ENCODE peak calls at places on chromosomes 3 and 15, in six cellular contexts. O is fibroblast of mammary gland, K is AG09319, E is astrocyte of the cerebellum, N is RCC 7860, W is dorsolateral prefrontal cortex. J is an unnamed sample.
A peak's percentile ranks its signal among the peaks of the same experiment; 100 is the strongest.

GRCh38 chr15:98767692-98768091 is 119.4 kb downstream of the IGF1R start:
- DNase-seq in O (no peak), K (no peak), E (no peak), N (no peak), W (no peak), J (no peak)

GRCh38 chr3:129106320-129106719 is 15.3 kb downstream of the RAB43 start:
- DNase-seq in O (no peak), K (no peak), E (no peak), N (no peak), W (no peak), J (no peak)

GRCh38 chr15:80308002-80308401 is 56.0 kb upstream of the CTXND1 start:
- DNase-seq in O (no peak), K (no peak), E (no peak), N (no peak), W (no peak), J (no peak)

GRCh38 chr15:63983071-63983711 is 63.1 kb downstream of the DAPK2 start:
- DNase-seq in O (no peak), K (no peak), E (no peak), N (no peak), W (no peak), J (no peak)

GRCh38 chr3:32392530-32393302 is 1.1 kb downstream of the CMTM7 start:
- DNase-seq in O (peak; percentile 85), K (no peak), E (no peak), N (peak; percentile 42), W (no peak), J (peak; percentile 74)

GRCh38 chr3:54936561-54936960 is 8.7 kb upstream of the LRTM1 start:
- DNase-seq in O (peak; percentile 82), K (no peak), E (no peak), N (no peak), W (no peak), J (peak; percentile 54)

GRCh38 chr3:185280572-185281365 is 26.9 kb upstream of the EHHADH start:
- DNase-seq in O (peak; percentile 74), K (peak; percentile 4), E (peak; percentile 39), N (peak; percentile 52), W (no peak), J (peak; percentile 73)

GRCh38 chr15:58475573-58476524 is 44.1 kb downstream of the LIPC start:
- DNase-seq in O (peak; percentile 58), K (peak; percentile 40), E (peak; percentile 77), N (peak; percentile 76), W (no peak), J (peak; percentile 87)

GRCh38 chr3:139113231-139113749 is 68.6 kb upstream of the PRR23C start:
- DNase-seq in O (no peak), K (no peak), E (no peak), N (no peak), W (no peak), J (peak; percentile 51)

GRCh38 chr3:171453175-171453868 is 6.9 kb downstream of the TNIK start:
- DNase-seq in O (peak; percentile 2), K (no peak), E (no peak), N (no peak), W (no peak), J (no peak)

GRCh38 chr3:125440970-125441369 is 65.8 kb upstream of the ZNF148 start:
- DNase-seq in O (no peak), K (no peak), E (no peak), N (no peak), W (no peak), J (no peak)

GRCh38 chr3:134232146-134232545 is 18.5 kb downstream of the RYK start:
- DNase-seq in O (peak; percentile 81), K (no peak), E (no peak), N (no peak), W (no peak), J (peak; percentile 56)

GRCh38 chr15:90266061-90266431 is 574 bp downstream of the NGRN start:
- DNase-seq in O (peak; percentile 25), K (no peak), E (peak; percentile 5), N (no peak), W (peak; percentile 27), J (peak; percentile 47)

GRCh38 chr15:101022876-101023275 is 103.7 kb downstream of the LRRK1 start:
- DNase-seq in O (no peak), K (no peak), E (no peak), N (no peak), W (no peak), J (no peak)

GRCh38 chr3:9703736-9704342 is at the start of gene CPNE9:
- DNase-seq in O (no peak), K (no peak), E (no peak), N (no peak), W (no peak), J (no peak)

GRCh38 chr15:73826711-73827243 is 46.6 kb upstream of the TBC1D21 start:
- DNase-seq in O (no peak), K (no peak), E (no peak), N (no peak), W (no peak), J (no peak)

GRCh38 chr3:63279442-63279841 is 1.3 kb downstream of the SYNPR start:
- DNase-seq in O (no peak), K (no peak), E (no peak), N (no peak), W (no peak), J (no peak)

GRCh38 chr3:147915057-147915456 is 505.9 kb downstream of the ZIC1 start:
- DNase-seq in O (peak; percentile 71), K (peak; percentile 48), E (peak; percentile 34), N (no peak), W (no peak), J (peak; percentile 45)

GRCh38 chr3:61876797-61877196 is 315.4 kb downstream of the PTPRG start:
- DNase-seq in O (peak; percentile 72), K (peak; percentile 32), E (no peak), N (no peak), W (no peak), J (no peak)

GRCh38 chr3:125042725-125043406 is 12.9 kb downstream of the HEG1 start:
- DNase-seq in O (peak; percentile 64), K (no peak), E (no peak), N (no peak), W (no peak), J (peak; percentile 77)

GRCh38 chr3:109072208-109072607 is 45.7 kb downstream of the MORC1 start:
- DNase-seq in O (no peak), K (no peak), E (no peak), N (no peak), W (no peak), J (no peak)

GRCh38 chr3:120604382-120604781 is 8.2 kb downstream of the NDUFB4 start:
- DNase-seq in O (no peak), K (no peak), E (no peak), N (no peak), W (no peak), J (no peak)

GRCh38 chr3:156787926-156788663 is 38.1 kb upstream of the LEKR1 start:
- DNase-seq in O (peak; percentile 99), K (peak; percentile 72), E (peak; percentile 80), N (peak; percentile 95), W (no peak), J (peak; percentile 98)

GRCh38 chr3:71511037-71511436 is 72.5 kb downstream of the FOXP1 start:
- DNase-seq in O (peak; percentile 47), K (no peak), E (peak; percentile 97), N (peak; percentile 95), W (no peak), J (peak; percentile 78)

GRCh38 chr15:97992831-97993230 is 32.3 kb downstream of the ARRDC4 start:
- DNase-seq in O (no peak), K (no peak), E (no peak), N (no peak), W (no peak), J (no peak)

GRCh38 chr15:64460206-64460736 is at the start of gene ZNF609:
- DNase-seq in O (peak; percentile 95), K (peak; percentile 85), E (peak; percentile 85), N (peak; percentile 83), W (peak; percentile 87), J (peak; percentile 95)

GRCh38 chr15:66685638-66686150 is 16.3 kb upstream of the SMAD6 start:
- DNase-seq in O (peak; percentile 8), K (no peak), E (no peak), N (no peak), W (no peak), J (no peak)

GRCh38 chr3:58092516-58092915 is 84.3 kb downstream of the FLNB start:
- DNase-seq in O (peak; percentile 36), K (no peak), E (no peak), N (no peak), W (no peak), J (no peak)

J was measured in RPMI7951.